ENCODE peak calls at places on chromosomes 13 and 19, in five cellular contexts. H is heart right ventricle; A is mesothelial cell of epicardium; N is CD8-positive, alpha-beta T cell; V is transverse colon. F is an unnamed sample.

GRCh38 chr19:48543121-48543710 is 8.8 kb upstream of the SULT2B1 start:
- DNase-seq in N (no peak), V (peak), A (no peak), H (no peak), F (no peak)

GRCh38 chr19:3034845-3035541 is 5.9 kb upstream of the TLE2 start:
- DNase-seq in N (no peak), A (no peak), V (peak), H (peak), F (no peak)

GRCh38 chr19:27776020-27776419 is 1436.9 kb downstream of the UQCRFS1 start:
- DNase-seq in N (no peak), V (no peak), A (no peak), H (no peak), F (no peak)

GRCh38 chr19:970695-971094 is 13.4 kb upstream of the WDR18 start:
- DNase-seq in V (no peak), H (no peak), N (no peak), A (no peak), F (no peak)

GRCh38 chr13:59422646-59423045 is 741.1 kb downstream of the DIAPH3 start:
- DNase-seq in N (no peak), H (no peak), V (no peak), A (no peak), F (no peak)

GRCh38 chr19:7224205-7224833 is 69.9 kb downstream of the INSR start:
- DNase-seq in V (peak), H (peak), N (no peak), A (no peak), F (no peak)

GRCh38 chr13:29454931-29455481 is 140.5 kb downstream of the SLC7A1 start:
- DNase-seq in N (no peak), H (no peak), A (no peak), V (no peak), F (no peak)

GRCh38 chr19:19105365-19106060 is 32.8 kb downstream of the TMEM161A start:
- DNase-seq in V (peak), N (no peak), A (peak), H (peak), F (peak)

GRCh38 chr19:48770223-48770622 is 14.9 kb downstream of the FGF21 start:
- DNase-seq in N (no peak), A (no peak), H (no peak), V (no peak), F (no peak)

GRCh38 chr13:65710514-65710913 is 1519.6 kb downstream of the PCDH9 start:
- DNase-seq in V (no peak), H (no peak), A (no peak), N (no peak), F (no peak)

GRCh38 chr13:112885782-112886268 is 83.2 kb upstream of the MCF2L start:
- DNase-seq in A (peak), H (peak), N (no peak), V (peak), F (peak)

GRCh38 chr19:47481460-47482052 is 2.5 kb downstream of the KPTN start:
- DNase-seq in V (no peak), A (no peak), H (no peak), N (no peak), F (no peak)

GRCh38 chr19:55082023-55082851 is 6.6 kb downstream of the EPS8L1 start:
- DNase-seq in N (no peak), V (no peak), H (peak), A (no peak), F (no peak)

GRCh38 chr19:6020166-6020967 is 42.4 kb upstream of the RANBP3 start:
- DNase-seq in N (no peak), V (no peak), A (no peak), H (no peak), F (no peak)

GRCh38 chr13:23778879-23779278 is 110.3 kb downstream of the MIPEP start:
- DNase-seq in A (no peak), N (no peak), V (no peak), H (no peak), F (no peak)

GRCh38 chr19:2494447-2495129 is 18.7 kb downstream of the GADD45B start:
- DNase-seq in A (peak), V (peak), N (peak), H (peak), F (no peak)

GRCh38 chr13:101488734-101489133 is 36.3 kb downstream of the ITGBL1 start:
- DNase-seq in N (no peak), A (no peak), H (no peak), V (no peak), F (no peak)

GRCh38 chr13:72149701-72150100 is 282.7 kb upstream of the DACH1 start:
- DNase-seq in H (no peak), A (no peak), N (no peak), V (no peak), F (no peak)

GRCh38 chr13:48194392-48194754 is 38.6 kb upstream of the ITM2B start:
- DNase-seq in N (no peak), V (no peak), H (no peak), A (no peak), F (no peak)

GRCh38 chr13:30918662-30919405 is 12.8 kb downstream of the MEDAG start:
- DNase-seq in N (no peak), V (no peak), A (no peak), H (no peak), F (no peak)

GRCh38 chr19:498591-498950 is 2.3 kb downstream of the MADCAM1 start:
- DNase-seq in A (no peak), V (no peak), H (no peak), N (no peak), F (no peak)

GRCh38 chr19:38043649-38044144 is 136.7 kb downstream of the SIPA1L3 start:
- DNase-seq in N (no peak), H (no peak), V (no peak), A (no peak), F (no peak)

GRCh38 chr19:3606690-3607289 is at the start of gene TBXA2R:
- DNase-seq in A (no peak), V (peak), N (peak), H (peak), F (no peak)

GRCh38 chr19:18967358-18968146 is 26.5 kb upstream of the HOMER3 start:
- DNase-seq in H (peak), N (no peak), V (peak), A (no peak), F (no peak)

GRCh38 chr19:46192990-46193650 is 36.4 kb upstream of the IGFL1 start:
- DNase-seq in H (no peak), A (no peak), V (no peak), N (no peak), F (no peak)

GRCh38 chr19:51501594-51502263 is at the start of gene SIGLEC12:
- DNase-seq in A (no peak), V (peak), N (no peak), H (peak), F (no peak)

DNA sequence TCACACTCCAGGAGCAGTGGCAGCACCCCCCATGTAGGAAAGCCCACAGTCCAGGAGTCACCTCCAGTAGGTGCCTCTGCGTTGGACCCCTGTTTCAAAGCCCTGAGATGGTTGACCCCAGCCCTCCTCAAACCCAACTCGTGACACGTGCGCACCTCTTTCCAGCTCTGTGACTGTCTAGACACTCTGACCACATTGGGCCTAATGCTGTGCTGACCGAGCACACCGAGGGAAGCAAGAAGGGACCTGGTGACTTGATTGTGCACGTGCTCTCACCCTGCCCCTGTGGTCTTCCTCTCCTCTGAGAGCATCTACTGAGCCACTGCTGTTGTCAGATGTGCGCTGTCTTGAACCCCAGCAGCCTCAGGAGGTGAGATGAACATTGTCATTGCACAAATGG is 22.9 kb upstream of the SLC35E1 start:
- DNase-seq in V (no peak), A (no peak), H (no peak), N (no peak), F (no peak)
- TF ChIP-seq CTCF in V (no peak), A (no peak), H (no peak), N (no peak), F (no peak)

GRCh38 chr19:10712041-10712440 is 5.8 kb upstream of the DNM2 start:
- DNase-seq in H (no peak), A (no peak), V (peak), N (no peak), F (no peak)
- TF ChIP-seq CTCF in H (no peak), A (no peak), V (peak), N (no peak), F (no peak)

DNA sequence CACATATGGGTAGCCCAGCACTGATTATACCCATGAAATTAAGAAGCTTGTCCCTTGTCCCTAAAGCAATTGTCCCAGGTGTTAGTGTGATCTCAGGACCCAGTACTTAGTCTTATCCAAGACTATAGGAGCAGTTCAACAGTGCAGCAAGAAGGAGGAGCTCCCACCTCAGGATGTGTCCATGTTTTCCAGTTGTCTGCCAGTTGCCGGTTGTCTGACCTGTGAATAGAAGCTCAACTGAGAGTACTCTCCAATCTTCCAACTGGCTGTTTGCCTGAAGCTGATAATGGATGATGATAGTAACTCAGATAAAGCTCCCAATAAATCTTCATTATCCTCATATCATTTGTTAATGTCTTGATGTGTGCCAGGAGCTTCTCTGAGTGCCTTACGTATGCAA is 107.2 kb upstream of the HTR2A start:
- DNase-seq in V (no peak), A (no peak), H (no peak), N (no peak), F (no peak)
- TF ChIP-seq CTCF in V (no peak), A (no peak), H (no peak), N (no peak), F (no peak)

DNA sequence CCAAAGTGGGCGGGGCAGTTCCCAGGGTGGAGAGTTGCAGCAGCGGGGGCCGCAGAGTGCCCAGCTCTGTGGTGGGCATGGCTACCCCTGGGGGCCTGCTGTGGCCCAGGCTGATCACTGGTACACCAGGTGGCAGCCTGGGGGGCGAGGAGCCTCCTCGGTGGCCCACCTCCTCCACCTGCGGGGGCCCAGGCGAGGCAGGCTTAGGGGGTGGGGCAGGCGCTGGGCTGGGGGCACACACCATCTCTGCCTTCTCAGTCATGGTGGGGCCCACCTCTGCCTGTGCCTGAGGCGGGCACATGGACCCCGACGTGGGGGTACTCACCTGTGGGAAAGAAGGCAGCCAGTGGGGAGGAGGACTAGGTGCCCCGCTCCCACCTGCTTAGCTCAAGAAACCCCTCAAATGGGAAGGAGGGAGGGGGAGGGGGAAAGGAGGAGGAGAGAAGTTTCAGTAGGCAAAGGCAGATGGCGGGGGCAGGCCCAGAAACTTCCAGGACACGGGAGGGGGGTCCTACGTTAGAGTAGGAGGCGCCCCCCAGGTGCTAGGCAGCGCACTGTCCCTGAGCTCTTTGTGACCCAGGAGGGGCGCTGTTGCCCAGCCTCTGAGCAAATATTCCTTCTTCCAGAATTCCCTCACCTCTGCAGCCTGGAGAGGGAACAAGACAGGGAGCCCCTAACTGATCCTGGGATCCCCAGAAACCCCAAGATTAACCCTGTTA is 1.6 kb downstream of the LYL1 start:
- DNase-seq in A (no peak), V (no peak), H (no peak), N (no peak), F (no peak)
- TF ChIP-seq CTCF in A (no peak), V (no peak), H (peak), N (no peak), F (peak)

DNA sequence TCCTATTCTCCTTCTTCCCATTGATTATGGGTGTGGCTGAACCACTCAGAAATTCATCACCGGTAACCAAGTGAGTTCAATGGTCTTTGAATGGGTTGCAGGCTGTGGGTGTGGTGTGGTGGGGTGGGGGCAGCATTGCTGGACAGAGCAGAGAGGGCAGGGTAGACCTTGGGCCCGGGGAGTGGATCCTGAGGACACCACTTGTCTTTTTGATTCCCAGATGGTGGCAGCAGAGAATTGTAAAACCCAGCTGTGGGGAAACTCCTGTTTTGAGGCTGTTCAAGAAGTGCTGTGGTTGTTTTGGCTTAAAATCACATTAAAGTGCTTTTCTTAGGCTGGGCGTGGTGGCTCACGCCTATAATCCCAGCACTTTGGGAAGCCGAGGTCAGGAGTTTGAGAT is 45.8 kb upstream of the RGCC start:
- DNase-seq in V (no peak), N (no peak), A (no peak), H (peak), F (no peak)
- TF ChIP-seq CTCF in V (no peak), N (no peak), A (no peak), H (peak), F (peak)